ENCODE peak calls at places on chromosomes 3 and 15, in ten cellular contexts. C, D, S, P, V, E, Q, A, N and K are unnamed samples.

GRCh38 chr3:25428950-25429349 is 887 bp downstream of the RARB start:
- DNase-seq in C (no peak), D (no peak), S (no peak), P (no peak), V (no peak), E (no peak), Q (no peak), A (no peak), N (no peak), K (no peak)

GRCh38 chr15:68062214-68062613 is 8.1 kb downstream of the PIAS1 start:
- DNase-seq in C (no peak), D (no peak), S (no peak), P (no peak), V (no peak), E (no peak), Q (no peak), A (no peak), N (no peak), K (no peak)

GRCh38 chr3:185430375-185430774 is 67.4 kb downstream of the MAP3K13 start:
- DNase-seq in C (no peak), D (no peak), S (no peak), P (no peak), V (no peak), E (no peak), Q (no peak), A (no peak), N (no peak), K (no peak)

GRCh38 chr3:195727596-195728195 is 6.9 kb downstream of the MUC20 start:
- DNase-seq in C (no peak), D (no peak), S (no peak), P (no peak), V (no peak), E (no peak), Q (no peak), A (no peak), N (no peak), K (no peak)

GRCh38 chr15:64452988-64453688 is 7.2 kb upstream of the ZNF609 start:
- DNase-seq in C (no peak), D (no peak), S (no peak), P (no peak), V (no peak), E (no peak), Q (no peak), A (no peak), N (no peak), K (peak)

GRCh38 chr15:89917442-89918085 is 4.8 kb upstream of the ARPIN start:
- DNase-seq in C (no peak), D (no peak), S (no peak), P (no peak), V (no peak), E (no peak), Q (no peak), A (no peak), N (no peak), K (no peak)

GRCh38 chr3:124797426-124797945 is 67.2 kb downstream of the UMPS start:
- DNase-seq in C (no peak), D (no peak), S (no peak), P (no peak), V (no peak), E (no peak), Q (no peak), A (no peak), N (no peak), K (no peak)

GRCh38 chr3:49647741-49648140 is 26.4 kb upstream of the APEH start:
- DNase-seq in C (peak), D (no peak), S (no peak), P (no peak), V (no peak), E (no peak), Q (no peak), A (no peak), N (no peak), K (no peak)

GRCh38 chr3:107644631-107645030 is 121.9 kb downstream of the BBX start:
- DNase-seq in C (no peak), D (no peak), S (no peak), P (peak), V (no peak), E (no peak), Q (no peak), A (no peak), N (no peak), K (no peak)

GRCh38 chr15:36230741-36231140 is 348.7 kb upstream of the CDIN1 start:
- DNase-seq in C (no peak), D (no peak), S (no peak), P (no peak), V (no peak), E (no peak), Q (no peak), A (no peak), N (no peak), K (no peak)

GRCh38 chr3:38478901-38479300 is 17.2 kb upstream of the EXOG start:
- DNase-seq in C (no peak), D (no peak), S (no peak), P (no peak), V (no peak), E (no peak), Q (no peak), A (no peak), N (no peak), K (no peak)